ENCODE peak calls at places on chromosomes 2 and 18, in four cellular contexts. One of them, this sample, is unnamed.

GRCh38 chr18:8794133-8794986 is 89.0 kb downstream of the MTCL1 start:
- DNase-seq in ovary: no peak
- DNase-seq in cardiac muscle cell: no peak
- DNase-seq in GM23248: peak; percentile 73
- DNase-seq in this sample: no peak

GRCh38 chr2:36336321-36336720 is 19.3 kb upstream of the CRIM1 start:
- DNase-seq in ovary: no peak
- DNase-seq in cardiac muscle cell: no peak
- DNase-seq in GM23248: no peak
- DNase-seq in this sample: no peak

GRCh38 chr2:227884511-227884947 is 13.1 kb downstream of the DAW1 start:
- DNase-seq in ovary: no peak
- DNase-seq in cardiac muscle cell: peak; percentile 70
- DNase-seq in GM23248: peak; percentile 68
- DNase-seq in this sample: no peak

GRCh38 chr2:68441179-68441993 is 25.7 kb downstream of the FBXO48 start:
- DNase-seq in ovary: peak; percentile 70
- DNase-seq in cardiac muscle cell: peak; percentile 96
- DNase-seq in GM23248: peak; percentile 93
- DNase-seq in this sample: peak; percentile 62

GRCh38 chr2:101036562-101036961 is 34.5 kb downstream of the RPL31 start:
- DNase-seq in ovary: no peak
- DNase-seq in cardiac muscle cell: no peak
- DNase-seq in GM23248: peak; percentile 65
- DNase-seq in this sample: no peak

GRCh38 chr2:181553244-181553643 is 96.1 kb downstream of the ITGA4 start:
- DNase-seq in ovary: no peak
- DNase-seq in cardiac muscle cell: no peak
- DNase-seq in GM23248: no peak
- DNase-seq in this sample: no peak

GRCh38 chr2:199456383-199457146 is 1.2 kb downstream of the SATB2 start:
- DNase-seq in ovary: no peak
- DNase-seq in cardiac muscle cell: no peak
- DNase-seq in GM23248: peak; percentile 34
- DNase-seq in this sample: no peak

GRCh38 chr2:97706112-97706511 is 7.3 kb upstream of the ZAP70 start:
- DNase-seq in ovary: no peak
- DNase-seq in cardiac muscle cell: no peak
- DNase-seq in GM23248: no peak
- DNase-seq in this sample: no peak

GRCh38 chr2:68577183-68577582 is 66.2 kb upstream of the PROKR1 start:
- DNase-seq in ovary: no peak
- DNase-seq in cardiac muscle cell: no peak
- DNase-seq in GM23248: no peak
- DNase-seq in this sample: no peak

GRCh38 chr18:27583021-27583420 is 397.9 kb upstream of the CHST9 start:
- DNase-seq in ovary: no peak
- DNase-seq in cardiac muscle cell: no peak
- DNase-seq in GM23248: no peak
- DNase-seq in this sample: no peak

GRCh38 chr2:16664809-16665745 is 557 bp downstream of the CYRIA start:
- DNase-seq in ovary: no peak
- DNase-seq in cardiac muscle cell: no peak
- DNase-seq in GM23248: no peak
- DNase-seq in this sample: no peak

GRCh38 chr18:34649072-34649471 is 61.0 kb upstream of the DTNA start:
- DNase-seq in ovary: no peak
- DNase-seq in cardiac muscle cell: no peak
- DNase-seq in GM23248: peak; percentile 14
- DNase-seq in this sample: no peak

GRCh38 chr2:234469251-234469845 is 27.5 kb downstream of the ARL4C start:
- DNase-seq in ovary: no peak
- DNase-seq in cardiac muscle cell: no peak
- DNase-seq in GM23248: no peak
- DNase-seq in this sample: no peak

GRCh38 chr18:22194151-22194598 is 24.8 kb downstream of the GATA6 start:
- DNase-seq in ovary: peak; percentile 65
- DNase-seq in cardiac muscle cell: peak; percentile 78
- DNase-seq in GM23248: no peak
- DNase-seq in this sample: no peak

GRCh38 chr2:222535477-222535876 is 111.1 kb downstream of the SGPP2 start:
- DNase-seq in ovary: no peak
- DNase-seq in cardiac muscle cell: no peak
- DNase-seq in GM23248: no peak
- DNase-seq in this sample: no peak

GRCh38 chr2:112758701-112759100 is 5.7 kb downstream of the CKAP2L start:
- DNase-seq in ovary: no peak
- DNase-seq in cardiac muscle cell: no peak
- DNase-seq in GM23248: peak; percentile 9
- DNase-seq in this sample: no peak

DNA sequence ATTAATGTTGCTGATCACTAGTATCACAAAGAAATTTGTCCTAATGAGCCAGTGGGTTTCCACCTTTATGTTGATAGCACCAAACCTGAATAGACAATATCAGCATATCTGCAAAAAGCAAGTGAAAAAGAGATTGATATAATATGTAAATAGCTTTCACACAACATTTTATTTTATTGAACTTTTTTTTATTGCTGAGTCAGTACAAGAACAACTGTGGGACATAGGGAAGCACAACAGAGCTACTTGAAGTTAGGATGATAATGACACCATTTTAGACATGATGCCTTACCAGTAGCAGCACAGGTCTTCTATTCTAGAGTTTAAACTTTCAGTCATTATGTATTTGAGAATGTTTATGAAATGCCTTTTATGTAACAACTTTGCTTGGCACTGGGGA is 554.1 kb upstream of the SETBP1 start:
- DNase-seq in ovary: no peak
- DNase-seq in cardiac muscle cell: no peak
- DNase-seq in GM23248: no peak
- DNase-seq in this sample: no peak
- H3K27ac ChIP-seq in ovary: no peak overlapping the region
- H3K27ac ChIP-seq in cardiac muscle cell: no peak overlapping the region
- H3K27ac ChIP-seq in GM23248: no peak overlapping the region
- H3K27ac ChIP-seq in this sample: no peak overlapping the region

GRCh38 chr2:45315881-45316280 is 295.2 kb downstream of the SRBD1 start:
- DNase-seq in ovary: no peak
- DNase-seq in cardiac muscle cell: no peak
- DNase-seq in GM23248: peak; percentile 93
- DNase-seq in this sample: no peak
- H3K27ac ChIP-seq in ovary: no peak overlapping the region
- H3K27ac ChIP-seq in cardiac muscle cell: no peak overlapping the region
- H3K27ac ChIP-seq in GM23248: peak overlapping the region; percentile 52
- H3K27ac ChIP-seq in this sample: no peak overlapping the region

DNA sequence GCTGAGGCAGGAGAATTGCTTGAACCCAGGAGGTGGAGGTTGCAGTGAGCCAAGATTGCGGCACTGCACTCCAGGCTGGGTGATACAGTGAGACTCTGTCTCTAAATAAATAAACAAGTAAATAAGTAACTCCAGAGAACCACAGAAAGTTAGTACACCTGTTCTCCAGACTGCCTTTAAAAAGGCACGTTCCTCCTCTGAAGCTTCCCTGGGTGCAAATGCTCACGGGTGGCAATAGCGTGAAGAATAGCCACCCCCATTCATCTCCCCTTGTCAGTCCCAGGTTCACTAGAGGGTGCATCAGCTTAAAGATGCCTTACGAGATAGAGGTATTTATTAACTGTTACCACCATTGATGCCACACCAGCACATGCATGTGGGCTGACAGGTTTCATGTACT is 64.3 kb upstream of the RTN4 start:
- DNase-seq in ovary: no peak
- DNase-seq in cardiac muscle cell: no peak
- DNase-seq in GM23248: no peak
- DNase-seq in this sample: no peak
- H3K27ac ChIP-seq in ovary: no peak overlapping the region
- H3K27ac ChIP-seq in cardiac muscle cell: no peak overlapping the region
- H3K27ac ChIP-seq in GM23248: no peak overlapping the region
- H3K27ac ChIP-seq in this sample: peak overlapping the region; percentile 99

DNA sequence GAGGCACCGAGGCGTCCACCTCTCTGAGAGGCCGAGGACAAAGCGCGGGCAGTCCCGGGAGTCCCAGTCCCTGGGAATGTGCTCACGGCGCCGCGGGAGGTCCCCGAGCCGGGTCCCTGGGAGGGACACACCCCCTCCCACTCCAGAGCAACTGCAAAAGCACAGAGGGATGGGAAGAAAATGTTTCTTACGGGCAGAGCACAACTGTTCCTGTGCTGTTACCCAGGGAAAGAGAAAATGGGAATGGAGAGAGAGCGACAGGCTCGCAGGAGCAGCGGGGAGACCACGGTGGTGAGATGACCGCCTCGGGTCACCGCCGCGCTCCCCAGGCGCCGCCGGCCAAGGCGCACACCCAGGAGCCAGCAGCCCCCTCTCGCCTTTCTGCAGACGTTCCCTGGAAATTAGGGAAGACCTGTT is 1.2 kb upstream of the BCL11A start:
- DNase-seq in ovary: peak; percentile 32
- DNase-seq in cardiac muscle cell: peak; percentile 49
- DNase-seq in GM23248: no peak
- DNase-seq in this sample: no peak
- H3K27ac ChIP-seq in ovary: no peak overlapping the region
- H3K27ac ChIP-seq in cardiac muscle cell: no peak overlapping the region
- H3K27ac ChIP-seq in GM23248: no peak overlapping the region
- H3K27ac ChIP-seq in this sample: no peak overlapping the region

This sample was measured in caudate nucleus.